ENCODE peak calls at places on chromosomes 1 and 21, in four cellular contexts. Z is A549, J is mammary epithelial cell, D is GM23248. X is an unnamed sample.

GRCh38 chr1:27144920-27145661 is 9.8 kb downstream of the SLC9A1 start:
- DNase-seq in Z (no peak), D (peak; percentile 82), J (no peak), X (no peak)

GRCh38 chr1:58779837-58780585 is 3.8 kb downstream of the JUN start:
- DNase-seq in J (peak; percentile 89), D (peak; percentile 67), Z (peak; percentile 77), X (no peak)

GRCh38 chr1:204986181-204986580 is 56.8 kb upstream of the CNTN2 start:
- DNase-seq in Z (no peak), D (no peak), J (no peak), X (no peak)

GRCh38 chr1:160705176-160705745 is 6.4 kb downstream of the CD48 start:
- DNase-seq in J (no peak), D (no peak), Z (no peak), X (no peak)

GRCh38 chr1:229803601-229804217 is 177.7 kb downstream of the URB2 start:
- DNase-seq in J (peak; percentile 21), Z (no peak), D (no peak), X (no peak)

GRCh38 chr1:24384251-24385090 is 29.1 kb downstream of the STPG1 start:
- DNase-seq in Z (no peak), D (peak; percentile 86), J (peak; percentile 89), X (no peak)

GRCh38 chr21:35663856-35664606 is 396.3 kb downstream of the SETD4 start:
- DNase-seq in D (no peak), Z (no peak), J (no peak), X (no peak)

GRCh38 chr1:245411245-245411644 is 256.5 kb downstream of the KIF26B start:
- DNase-seq in D (peak; percentile 24), Z (no peak), J (no peak), X (no peak)

GRCh38 chr1:36620142-36620541 is 137.4 kb upstream of the CSF3R start:
- DNase-seq in Z (no peak), J (no peak), D (no peak), X (no peak)

GRCh38 chr1:174258148-174258550 is 98.8 kb downstream of the RABGAP1L start:
- DNase-seq in J (peak; percentile 17), Z (peak; percentile 53), D (peak; percentile 57), X (peak; percentile 79)

GRCh38 chr1:234782821-234783220 is 172.8 kb upstream of the IRF2BP2 start:
- DNase-seq in Z (no peak), J (no peak), D (no peak), X (no peak)

GRCh38 chr1:16217061-16217785 is 4.8 kb upstream of the ARHGEF19 start:
- DNase-seq in Z (peak; percentile 96), J (peak; percentile 95), D (peak; percentile 100), X (peak; percentile 97)

GRCh38 chr1:236603896-236604217 is 459 bp downstream of the HEATR1 start:
- DNase-seq in Z (peak; percentile 25), D (peak; percentile 66), J (no peak), X (no peak)

GRCh38 chr1:69523032-69523431 is 44.7 kb upstream of the LRRC7 start:
- DNase-seq in Z (no peak), D (peak; percentile 90), J (peak; percentile 86), X (no peak)

GRCh38 chr1:245155186-245156040 is 628 bp downstream of the KIF26B start:
- DNase-seq in J (peak; percentile 29), Z (peak; percentile 32), D (peak; percentile 64), X (no peak)

GRCh38 chr1:35598895-35599294 is 25.8 kb downstream of the TFAP2E start:
- DNase-seq in Z (no peak), J (no peak), D (no peak), X (no peak)

GRCh38 chr1:84810343-84810742 is 82.7 kb downstream of the LPAR3 start:
- DNase-seq in J (no peak), D (no peak), Z (no peak), X (no peak)

GRCh38 chr1:113456967-113457366 is 66.7 kb downstream of the MAGI3 start:
- DNase-seq in J (peak; percentile 91), D (peak; percentile 96), Z (peak; percentile 93), X (no peak)

GRCh38 chr1:21149862-21150432 is 26.8 kb downstream of the EIF4G3 start:
- DNase-seq in J (peak; percentile 94), D (peak; percentile 96), Z (peak; percentile 52), X (no peak)

GRCh38 chr1:34144743-34145142 is 20.3 kb downstream of the CSMD2 start:
- DNase-seq in Z (no peak), J (no peak), D (no peak), X (no peak)

GRCh38 chr1:26021647-26022403 is at the start of gene EXTL1:
- DNase-seq in Z (no peak), J (no peak), D (peak; percentile 61), X (no peak)

GRCh38 chr1:207188901-207189300 is 84.9 kb downstream of the C4BPA start:
- DNase-seq in Z (no peak), J (no peak), D (no peak), X (no peak)

GRCh38 chr1:223827193-223827663 is 18.5 kb downstream of the TP53BP2 start:
- DNase-seq in J (peak; percentile 58), D (peak; percentile 60), Z (no peak), X (no peak)

GRCh38 chr1:111517464-111518225 is 14.2 kb upstream of the ADORA3 start:
- DNase-seq in D (no peak), J (no peak), Z (no peak), X (peak; percentile 44)

GRCh38 chr1:52520149-52520548 is 32.7 kb downstream of the TUT4 start:
- DNase-seq in J (peak; percentile 18), D (peak; percentile 53), Z (no peak), X (no peak)

GRCh38 chr1:238558156-238558555 is 667.4 kb upstream of the ZP4 start:
- DNase-seq in Z (no peak), J (peak; percentile 90), D (peak; percentile 69), X (no peak)

GRCh38 chr1:168709407-168709891 is 19.6 kb downstream of the DPT start:
- DNase-seq in D (peak; percentile 98), J (peak; percentile 95), Z (peak; percentile 77), X (no peak)

GRCh38 chr1:47650205-47650604 is 212.4 kb downstream of the FOXD2 start:
- DNase-seq in Z (peak; percentile 87), D (peak; percentile 88), J (peak; percentile 97), X (no peak)

GRCh38 chr1:213564215-213564659 is 423.5 kb upstream of the PROX1 start:
- DNase-seq in J (peak; percentile 34), D (no peak), Z (peak; percentile 14), X (no peak)

GRCh38 chr1:9542425-9542824 is 3.2 kb downstream of the SLC25A33 start:
- DNase-seq in Z (no peak), J (no peak), D (peak; percentile 46), X (no peak)

DNA sequence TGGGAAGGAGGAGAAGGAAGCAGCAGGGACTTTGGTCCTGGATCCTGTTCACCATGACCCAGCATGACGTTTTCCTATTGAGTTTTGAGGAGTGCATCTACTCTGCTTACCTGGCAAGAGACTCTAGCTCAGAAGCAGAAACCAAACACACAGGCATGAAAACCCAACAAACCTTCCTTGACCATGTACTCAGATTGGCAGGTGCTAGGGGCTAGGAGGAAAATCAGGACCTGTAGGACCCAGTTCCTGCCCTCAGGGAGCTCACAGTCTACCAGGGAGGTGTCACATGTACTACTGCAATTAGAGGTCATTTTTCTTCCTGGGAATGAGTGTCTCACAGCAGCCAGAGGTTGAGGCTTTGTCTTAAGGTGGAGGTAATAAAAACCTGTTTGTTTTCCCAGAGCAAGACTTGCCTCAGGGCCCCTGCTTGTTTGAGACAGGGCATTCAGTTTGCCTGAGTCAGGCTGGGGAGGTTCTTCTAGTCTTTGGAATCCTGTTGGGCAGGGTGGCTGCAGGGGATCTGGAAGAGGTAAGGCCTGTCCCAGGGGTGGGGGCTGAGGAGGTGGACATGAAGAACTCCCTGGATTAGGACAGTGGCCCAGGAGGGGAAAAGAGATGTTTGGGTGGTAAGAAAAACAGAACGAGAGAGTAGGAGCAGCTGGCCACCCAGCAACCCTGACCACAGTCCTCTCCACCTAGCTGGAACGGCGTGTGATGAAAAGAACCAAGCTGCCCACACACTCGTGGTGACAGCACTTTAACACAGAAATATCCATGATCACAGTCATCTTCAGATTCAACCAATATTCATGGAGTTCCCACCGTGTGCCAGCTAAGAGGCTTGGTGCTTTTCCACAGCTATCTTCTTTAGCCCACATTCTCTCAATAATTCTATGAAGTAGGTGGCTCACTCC is 30.8 kb downstream of the IER5 start:
- DNase-seq in J (peak; percentile 99), Z (peak; percentile 79), D (peak; percentile 52), X (no peak)
- H3K4me1 ChIP-seq in J (peaks cover 51% of the 10 kb centered on the region), Z (peaks cover 81% of the 10 kb centered on the region), D (peaks cover 16% of the 10 kb centered on the region), X (no peaks in the 10 kb centered on the region)

GRCh38 chr1:162709870-162710269 is 77.6 kb downstream of the DDR2 start:
- DNase-seq in D (peak; percentile 55), J (no peak), Z (no peak), X (no peak)
- H3K4me2 ChIP-seq in D (peak overlapping the region; percentile 74), J (no peak overlapping the region), Z (peak overlapping the region; percentile 20), X (no peak overlapping the region)

GRCh38 chr1:167500283-167500860 is 18.0 kb downstream of the CD247 start:
- DNase-seq in Z (no peak), D (no peak), J (no peak), X (peak; percentile 43)
- H3K4me1 ChIP-seq in Z (no peaks in the 10 kb centered on the region), D (no peaks in the 10 kb centered on the region), J (no peaks in the 10 kb centered on the region), X (peaks cover 58% of the 10 kb centered on the region)

GRCh38 chr21:43983390-43983789 is 28.7 kb upstream of the TRAPPC10 start:
- DNase-seq in Z (no peak), D (no peak), J (no peak), X (no peak)
- H3K4me2 ChIP-seq in Z (no peak overlapping the region), D (no peak overlapping the region), J (no peak overlapping the region), X (no peak overlapping the region)